ENCODE peak calls at places on chromosomes 4 and X, in eight cellular contexts. E is activated T-cell treated with anti-CD3 and anti-CD28 coated beads for 24 hours; T is effector CD4-positive, alpha-beta T cell; F is cardiac fibroblast; Z is mucosa of gallbladder; G is NCI-H2029; W is uterus; A is NB4. K is an unnamed sample.
A peak's percentile ranks its signal among the peaks of the same experiment; 100 is the strongest.

GRCh38 chr4:165385124-165385523 is 6.3 kb downstream of the CPE start:
- DNase-seq in W (no peak), Z (no peak), E (no peak), F (no peak), A (no peak), T (no peak), G (no peak), K (no peak)

GRCh38 chr4:126264839-126265238 is 950.1 kb downstream of the FAT4 start:
- DNase-seq in W (no peak), G (no peak), A (no peak), Z (no peak), T (no peak), E (no peak), F (peak; percentile 13), K (no peak)

GRCh38 chr4:186701273-186701672 is 22.4 kb downstream of the FAT1 start:
- DNase-seq in Z (no peak), A (no peak), W (no peak), E (no peak), T (no peak), F (peak; percentile 84), G (no peak), K (no peak)

GRCh38 chr4:111213520-111213919 is 590.6 kb upstream of the PITX2 start:
- DNase-seq in F (no peak), T (no peak), G (no peak), Z (no peak), W (no peak), A (no peak), E (no peak), K (no peak)

GRCh38 chr4:87853108-87853507 is 20.3 kb downstream of the MEPE start:
- DNase-seq in Z (no peak), A (peak; percentile 69), G (peak; percentile 22), W (no peak), F (peak; percentile 70), T (no peak), E (no peak), K (no peak)

GRCh38 chrX:97936296-97936695 is 1052.6 kb downstream of the RPA4 start:
- DNase-seq in T (no peak), E (no peak), A (no peak), Z (no peak), W (no peak), G (no peak), F (no peak), K (no peak)

GRCh38 chr4:1413687-1414479 is 7.6 kb upstream of the NKX1-1 start:
- DNase-seq in G (no peak), A (no peak), F (no peak), E (no peak), T (no peak), W (no peak), Z (no peak), K (peak; percentile 21)

GRCh38 chr4:78667764-78668163 is 108.4 kb upstream of the BMP2K start:
- DNase-seq in F (no peak), G (no peak), W (no peak), Z (no peak), A (no peak), T (no peak), E (no peak), K (no peak)

GRCh38 chr4:169239236-169239905 is 31.4 kb downstream of the SH3RF1 start:
- DNase-seq in F (no peak), G (no peak), T (no peak), Z (no peak), A (no peak), W (no peak), E (no peak), K (no peak)

GRCh38 chr4:121192500-121192899 is 28.4 kb upstream of the TNIP3 start:
- DNase-seq in T (no peak), F (peak; percentile 64), G (peak; percentile 1), W (no peak), Z (no peak), A (peak; percentile 54), E (no peak), K (no peak)

GRCh38 chr4:88659061-88659889 is 38.4 kb downstream of the NAP1L5 start:
- DNase-seq in A (peak; percentile 20), F (peak; percentile 83), Z (peak; percentile 70), W (peak; percentile 54), G (peak; percentile 9), T (peak; percentile 12), E (peak; percentile 18), K (no peak)